ENCODE peak calls at places on chromosome 3, in ten cellular contexts. G, W, P, J, R, K, Z, S, N and L are unnamed samples.

GRCh38 chr3:57951106-57951882 is 56.9 kb upstream of the FLNB start:
- DNase-seq in G (no peak), W (peak), P (no peak), J (no peak), R (peak), K (no peak), Z (peak), S (peak), N (no peak), L (peak)

GRCh38 chr3:49351521-49352011 is 6.6 kb downstream of the GPX1 start:
- DNase-seq in G (no peak), W (peak), P (no peak), J (no peak), R (peak), K (peak), Z (no peak), S (no peak), N (no peak), L (no peak)

GRCh38 chr3:30401971-30402370 is 204.4 kb upstream of the TGFBR2 start:
- DNase-seq in G (no peak), W (no peak), P (no peak), J (no peak), R (peak), K (no peak), Z (peak), S (no peak), N (no peak), L (no peak)

GRCh38 chr3:168029705-168030104 is 66.0 kb downstream of the GOLIM4 start:
- DNase-seq in G (no peak), W (no peak), P (no peak), J (no peak), R (no peak), K (no peak), Z (no peak), S (no peak), N (no peak), L (no peak)

GRCh38 chr3:184325715-184326114 is 11.3 kb downstream of the EIF4G1 start:
- DNase-seq in G (no peak), W (no peak), P (no peak), J (no peak), R (no peak), K (no peak), Z (peak), S (no peak), N (no peak), L (no peak)

GRCh38 chr3:194985031-194985578 is 285.9 kb downstream of the XXYLT1 start:
- DNase-seq in G (peak), W (peak), P (no peak), J (no peak), R (peak), K (no peak), Z (no peak), S (peak), N (no peak), L (peak)

GRCh38 chr3:15460891-15461524 is 33.6 kb downstream of the EAF1 start:
- DNase-seq in G (no peak), W (no peak), P (no peak), J (no peak), R (no peak), K (no peak), Z (peak), S (no peak), N (no peak), L (no peak)

GRCh38 chr3:139327861-139328260 is 16.0 kb upstream of the MRPS22 start:
- DNase-seq in G (no peak), W (no peak), P (no peak), J (no peak), R (peak), K (no peak), Z (no peak), S (peak), N (no peak), L (no peak)

GRCh38 chr3:145557405-145557804 is 603.6 kb downstream of the PLOD2 start:
- DNase-seq in G (no peak), W (no peak), P (no peak), J (no peak), R (no peak), K (no peak), Z (no peak), S (no peak), N (no peak), L (peak)

GRCh38 chr3:69439683-69440270 is 53.9 kb upstream of the FRMD4B start:
- DNase-seq in G (no peak), W (no peak), P (peak), J (no peak), R (peak), K (no peak), Z (no peak), S (no peak), N (no peak), L (no peak)

GRCh38 chr3:53109190-53109589 is 21.0 kb downstream of the RFT1 start:
- DNase-seq in G (no peak), W (no peak), P (no peak), J (peak), R (peak), K (peak), Z (no peak), S (no peak), N (no peak), L (no peak)

GRCh38 chr3:136604961-136605360 is 147.2 kb downstream of the STAG1 start:
- DNase-seq in G (no peak), W (no peak), P (no peak), J (no peak), R (peak), K (no peak), Z (no peak), S (no peak), N (no peak), L (no peak)

GRCh38 chr3:3069723-3070122 is 40.5 kb downstream of the IL5RA start:
- DNase-seq in G (no peak), W (no peak), P (no peak), J (no peak), R (no peak), K (no peak), Z (no peak), S (no peak), N (no peak), L (no peak)

GRCh38 chr3:129606522-129607390 is at the start of gene PLXND1:
- DNase-seq in G (peak), W (no peak), P (no peak), J (peak), R (peak), K (no peak), Z (peak), S (no peak), N (peak), L (peak)

GRCh38 chr3:7877312-7877711 is 624.3 kb upstream of the LMCD1 start:
- DNase-seq in G (no peak), W (no peak), P (no peak), J (no peak), R (no peak), K (no peak), Z (no peak), S (no peak), N (no peak), L (no peak)

GRCh38 chr3:188003188-188004171 is 150.5 kb upstream of the LPP start:
- DNase-seq in G (no peak), W (no peak), P (no peak), J (no peak), R (no peak), K (no peak), Z (no peak), S (no peak), N (no peak), L (no peak)

GRCh38 chr3:55491296-55491816 is 4.2 kb upstream of the WNT5A start:
- DNase-seq in G (no peak), W (no peak), P (no peak), J (no peak), R (peak), K (no peak), Z (no peak), S (peak), N (no peak), L (no peak)

DNA sequence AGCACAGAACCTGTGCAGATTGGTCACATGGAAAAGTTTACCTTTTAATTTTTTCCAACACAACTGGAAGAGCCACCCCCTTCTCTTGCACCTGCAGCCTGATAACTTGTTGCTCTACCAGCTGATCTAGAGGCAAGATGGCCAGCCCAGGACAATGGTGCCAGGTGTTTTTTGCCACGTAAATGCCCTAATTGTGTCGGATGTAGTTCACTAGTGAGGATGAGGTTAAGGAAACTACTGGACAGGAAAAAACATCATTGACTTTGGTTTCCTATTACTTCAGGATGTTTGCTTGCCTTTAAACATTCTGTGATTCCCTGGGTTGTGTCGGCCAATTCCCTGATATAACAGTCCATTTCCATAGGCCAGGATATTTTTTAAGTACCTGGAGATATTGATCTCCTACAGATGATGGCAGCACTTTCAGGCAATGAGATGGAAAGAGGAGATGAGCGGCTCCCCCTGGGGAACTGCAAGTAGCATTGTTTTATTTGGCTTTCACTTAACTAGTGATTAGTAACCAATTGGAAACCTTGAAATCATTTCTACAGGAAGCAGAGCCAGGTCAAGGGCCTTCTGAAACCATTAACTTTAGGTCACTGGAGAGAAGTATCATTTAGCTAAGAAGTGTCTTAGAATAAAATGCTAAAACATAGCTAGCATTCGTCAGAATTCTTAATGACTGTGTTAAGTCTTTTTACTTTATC is 72.5 kb downstream of the OSBPL10 start:
- DNase-seq in G (no peak), W (no peak), P (no peak), J (no peak), R (no peak), K (peak), Z (no peak), S (no peak), N (no peak), L (no peak)
- TF ChIP-seq CTCF in G (no peak), W (no peak), P (peak), J (no peak), R (no peak), K (peak), Z (no peak), S (no peak), N (no peak), L (no peak)

GRCh38 chr3:190375250-190375649 is 12.7 kb upstream of the CLDN16 start:
- DNase-seq in G (no peak), W (no peak), P (no peak), J (no peak), R (no peak), K (no peak), Z (no peak), S (no peak), N (no peak), L (no peak)

GRCh38 chr3:190369701-190370295 is 18.2 kb upstream of the CLDN16 start:
- DNase-seq in G (no peak), W (no peak), P (no peak), J (no peak), R (no peak), K (no peak), Z (no peak), S (no peak), N (no peak), L (no peak)

GRCh38 chr3:190368871-190369270 is 19.1 kb upstream of the CLDN16 start:
- DNase-seq in G (no peak), W (no peak), P (no peak), J (no peak), R (no peak), K (no peak), Z (no peak), S (no peak), N (no peak), L (no peak)

GRCh38 chr3:190370369-190370768 is 17.6 kb upstream of the CLDN16 start:
- DNase-seq in G (no peak), W (no peak), P (no peak), J (no peak), R (no peak), K (no peak), Z (no peak), S (no peak), N (no peak), L (no peak)

GRCh38 chr3:190371152-190371551 is 16.8 kb upstream of the CLDN16 start:
- DNase-seq in G (no peak), W (no peak), P (no peak), J (no peak), R (no peak), K (no peak), Z (no peak), S (no peak), N (no peak), L (no peak)
- TF ChIP-seq CTCF in G (no peak), W (no peak), P (no peak), J (no peak), R (no peak), K (no peak), Z (no peak), S (no peak), N (no peak), L (no peak)

GRCh38 chr3:171971919-171972526 is 67.4 kb upstream of the FNDC3B start:
- DNase-seq in G (no peak), W (no peak), P (no peak), J (no peak), R (peak), K (no peak), Z (no peak), S (no peak), N (no peak), L (no peak)

GRCh38 chr3:171970301-171970788 is 69.0 kb upstream of the FNDC3B start:
- DNase-seq in G (no peak), W (no peak), P (peak), J (no peak), R (no peak), K (no peak), Z (no peak), S (no peak), N (no peak), L (no peak)

GRCh38 chr3:171974986-171975837 is 64.2 kb upstream of the FNDC3B start:
- DNase-seq in G (no peak), W (no peak), P (no peak), J (no peak), R (peak), K (no peak), Z (no peak), S (no peak), N (no peak), L (no peak)

GRCh38 chr3:171976526-171976925 is 62.9 kb upstream of the FNDC3B start:
- DNase-seq in G (no peak), W (no peak), P (no peak), J (no peak), R (peak), K (no peak), Z (no peak), S (no peak), N (no peak), L (no peak)

DNA sequence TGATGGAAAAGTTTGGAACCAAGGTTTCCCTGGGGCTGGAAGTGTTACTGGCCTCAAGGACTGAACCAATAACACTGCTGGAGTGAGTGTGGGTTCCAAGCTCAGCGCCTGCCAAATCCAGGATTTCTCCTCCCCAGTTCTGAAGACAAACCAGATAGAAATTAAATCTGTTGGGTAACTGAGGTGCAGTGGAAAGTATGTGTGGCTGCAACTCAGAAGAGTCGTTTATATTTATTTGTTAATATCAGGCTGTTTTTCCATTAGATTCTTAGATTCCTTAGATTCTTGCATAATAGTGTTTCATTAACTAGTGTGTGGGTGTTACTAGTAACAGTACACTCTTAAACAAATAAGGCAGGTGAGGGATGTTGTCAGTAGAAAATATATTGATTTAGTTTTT is 66.4 kb upstream of the FNDC3B start:
- DNase-seq in G (no peak), W (no peak), P (no peak), J (no peak), R (peak), K (peak), Z (no peak), S (no peak), N (no peak), L (peak)
- TF ChIP-seq CTCF in G (no peak), W (no peak), P (no peak), J (no peak), R (no peak), K (no peak), Z (no peak), S (no peak), N (no peak), L (no peak)

GRCh38 chr3:47374587-47374986 is 6.2 kb upstream of the PTPN23 start:
- DNase-seq in G (no peak), W (no peak), P (no peak), J (no peak), R (no peak), K (no peak), Z (no peak), S (no peak), N (no peak), L (no peak)

GRCh38 chr3:47366833-47367232 is 14.0 kb upstream of the PTPN23 start:
- DNase-seq in G (no peak), W (no peak), P (no peak), J (no peak), R (no peak), K (no peak), Z (no peak), S (no peak), N (no peak), L (no peak)

GRCh38 chr3:47376393-47376792 is 4.4 kb upstream of the PTPN23 start:
- DNase-seq in G (no peak), W (no peak), P (no peak), J (no peak), R (no peak), K (no peak), Z (no peak), S (no peak), N (no peak), L (no peak)

GRCh38 chr3:47367631-47368030 is 13.2 kb upstream of the PTPN23 start:
- DNase-seq in G (no peak), W (no peak), P (no peak), J (no peak), R (no peak), K (no peak), Z (no peak), S (no peak), N (no peak), L (no peak)

GRCh38 chr3:47370887-47371697 is 9.7 kb upstream of the PTPN23 start:
- DNase-seq in G (no peak), W (no peak), P (no peak), J (peak), R (no peak), K (no peak), Z (peak), S (no peak), N (no peak), L (no peak)
- TF ChIP-seq CTCF in G (no peak), W (peak), P (peak), J (peak), R (peak), K (peak), Z (peak), S (no peak), N (peak), L (peak)